ENCODE peak calls at places on chromosome 16, in four cellular contexts. One of them, this sample, is unnamed.

GRCh38 chr16:89721644-89722391 is 481 bp downstream of the ZNF276 start:
- DNase-seq in HCT116: no peak
- DNase-seq in prostate gland: peak
- DNase-seq in endothelial cell of umbilical vein: peak
- DNase-seq in this sample: no peak

GRCh38 chr16:54862529-54862928 is 68.1 kb upstream of the IRX5 start:
- DNase-seq in HCT116: no peak
- DNase-seq in prostate gland: no peak
- DNase-seq in endothelial cell of umbilical vein: no peak
- DNase-seq in this sample: no peak

GRCh38 chr16:20415541-20415940 is 6.2 kb downstream of the ACSM5 start:
- DNase-seq in prostate gland: no peak
- DNase-seq in endothelial cell of umbilical vein: no peak
- DNase-seq in HCT116: no peak
- DNase-seq in this sample: no peak

GRCh38 chr16:20826039-20826566 is 19.8 kb downstream of the REXO5 start:
- DNase-seq in HCT116: no peak
- DNase-seq in prostate gland: no peak
- DNase-seq in endothelial cell of umbilical vein: no peak
- DNase-seq in this sample: no peak

GRCh38 chr16:11392041-11392581 is 46.9 kb downstream of the RMI2 start:
- DNase-seq in HCT116: no peak
- DNase-seq in prostate gland: no peak
- DNase-seq in endothelial cell of umbilical vein: no peak
- DNase-seq in this sample: no peak

GRCh38 chr16:705748-706188 is at the start of gene FBXL16:
- DNase-seq in HCT116: no peak
- DNase-seq in prostate gland: no peak
- DNase-seq in endothelial cell of umbilical vein: no peak
- DNase-seq in this sample: no peak

GRCh38 chr16:70473446-70474319 is 19.3 kb downstream of the FCSK start:
- DNase-seq in endothelial cell of umbilical vein: no peak
- DNase-seq in HCT116: no peak
- DNase-seq in prostate gland: no peak
- DNase-seq in this sample: no peak

GRCh38 chr16:65947951-65948350 is 418.5 kb upstream of the CDH5 start:
- DNase-seq in HCT116: no peak
- DNase-seq in prostate gland: no peak
- DNase-seq in endothelial cell of umbilical vein: no peak
- DNase-seq in this sample: no peak

GRCh38 chr16:89324056-89325010 is 106.8 kb downstream of the ZNF778 start:
- DNase-seq in HCT116: no peak
- DNase-seq in prostate gland: no peak
- DNase-seq in endothelial cell of umbilical vein: no peak
- DNase-seq in this sample: no peak

GRCh38 chr16:3259097-3259496 is 2.7 kb upstream of the MEFV start:
- DNase-seq in HCT116: no peak
- DNase-seq in prostate gland: no peak
- DNase-seq in endothelial cell of umbilical vein: no peak
- DNase-seq in this sample: no peak

GRCh38 chr16:81832801-81833547 is 53.9 kb downstream of the PLCG2 start:
- DNase-seq in HCT116: no peak
- DNase-seq in prostate gland: no peak
- DNase-seq in endothelial cell of umbilical vein: no peak
- DNase-seq in this sample: no peak

GRCh38 chr16:54289242-54290051 is 2.9 kb upstream of the IRX3 start:
- DNase-seq in HCT116: no peak
- DNase-seq in prostate gland: no peak
- DNase-seq in endothelial cell of umbilical vein: no peak
- DNase-seq in this sample: no peak

GRCh38 chr16:88363239-88363891 is 19.4 kb upstream of the ZNF469 start:
- DNase-seq in prostate gland: no peak
- DNase-seq in HCT116: no peak
- DNase-seq in endothelial cell of umbilical vein: no peak
- DNase-seq in this sample: no peak

GRCh38 chr16:81610144-81610842 is 165.7 kb downstream of the CMIP start:
- DNase-seq in endothelial cell of umbilical vein: peak
- DNase-seq in prostate gland: peak
- DNase-seq in HCT116: no peak
- DNase-seq in this sample: no peak

GRCh38 chr16:11748023-11748403 is 5.4 kb upstream of the TXNDC11 start:
- DNase-seq in HCT116: no peak
- DNase-seq in prostate gland: no peak
- DNase-seq in endothelial cell of umbilical vein: no peak
- DNase-seq in this sample: no peak

GRCh38 chr16:82709987-82710386 is 83.2 kb downstream of the CDH13 start:
- DNase-seq in prostate gland: no peak
- DNase-seq in HCT116: no peak
- DNase-seq in endothelial cell of umbilical vein: no peak
- DNase-seq in this sample: no peak

GRCh38 chr16:27515874-27516353 is 33.8 kb downstream of the GTF3C1 start:
- DNase-seq in endothelial cell of umbilical vein: peak
- DNase-seq in HCT116: peak
- DNase-seq in prostate gland: no peak
- DNase-seq in this sample: no peak

GRCh38 chr16:84294196-84295142 is at the start of gene WFDC1:
- DNase-seq in prostate gland: no peak
- DNase-seq in endothelial cell of umbilical vein: no peak
- DNase-seq in HCT116: no peak
- DNase-seq in this sample: no peak

GRCh38 chr16:81036751-81037350 is 1.2 kb downstream of the ATMIN start:
- DNase-seq in prostate gland: no peak
- DNase-seq in HCT116: no peak
- DNase-seq in endothelial cell of umbilical vein: peak
- DNase-seq in this sample: no peak

GRCh38 chr16:10240854-10241613 is 58.8 kb upstream of the GRIN2A start:
- DNase-seq in prostate gland: no peak
- DNase-seq in HCT116: no peak
- DNase-seq in endothelial cell of umbilical vein: no peak
- DNase-seq in this sample: no peak

GRCh38 chr16:28098959-28099945 is 35.7 kb upstream of the GSG1L start:
- DNase-seq in endothelial cell of umbilical vein: no peak
- DNase-seq in prostate gland: no peak
- DNase-seq in HCT116: no peak
- DNase-seq in this sample: no peak

GRCh38 chr16:17105239-17105721 is 365.5 kb downstream of the XYLT1 start:
- DNase-seq in HCT116: no peak
- DNase-seq in prostate gland: no peak
- DNase-seq in endothelial cell of umbilical vein: no peak
- DNase-seq in this sample: no peak

GRCh38 chr16:83631006-83631405 is 176.8 kb upstream of the HSBP1 start:
- DNase-seq in HCT116: no peak
- DNase-seq in endothelial cell of umbilical vein: no peak
- DNase-seq in prostate gland: peak
- DNase-seq in this sample: no peak

GRCh38 chr16:20899503-20900298 is 457 bp downstream of the DCUN1D3 start:
- DNase-seq in HCT116: no peak
- DNase-seq in endothelial cell of umbilical vein: peak
- DNase-seq in prostate gland: no peak
- DNase-seq in this sample: no peak

GRCh38 chr16:30949655-30950515 is 1.0 kb downstream of the ORAI3 start:
- DNase-seq in endothelial cell of umbilical vein: peak
- DNase-seq in prostate gland: peak
- DNase-seq in HCT116: peak
- DNase-seq in this sample: no peak

GRCh38 chr16:4298761-4299522 is 16.9 kb upstream of the GLIS2 start:
- DNase-seq in HCT116: peak
- DNase-seq in prostate gland: peak
- DNase-seq in endothelial cell of umbilical vein: peak
- DNase-seq in this sample: no peak

GRCh38 chr16:24610421-24610765 is 71.0 kb downstream of the RBBP6 start:
- DNase-seq in prostate gland: no peak
- DNase-seq in endothelial cell of umbilical vein: peak
- DNase-seq in HCT116: no peak
- DNase-seq in this sample: no peak

GRCh38 chr16:72282338-72282737 is 110.4 kb upstream of the PMFBP1 start:
- DNase-seq in endothelial cell of umbilical vein: no peak
- DNase-seq in HCT116: no peak
- DNase-seq in prostate gland: no peak
- DNase-seq in this sample: no peak

GRCh38 chr16:89704281-89704680 is 2.8 kb upstream of the SPATA2L start:
- DNase-seq in endothelial cell of umbilical vein: no peak
- DNase-seq in HCT116: no peak
- DNase-seq in prostate gland: no peak
- DNase-seq in this sample: no peak

GRCh38 chr16:5944971-5945370 is 847.4 kb upstream of the EEF2KMT start:
- DNase-seq in HCT116: no peak
- DNase-seq in prostate gland: no peak
- DNase-seq in endothelial cell of umbilical vein: no peak
- DNase-seq in this sample: no peak

GRCh38 chr16:80994451-80994850 is 12.2 kb downstream of the CMC2 start:
- DNase-seq in HCT116: no peak
- DNase-seq in prostate gland: no peak
- DNase-seq in endothelial cell of umbilical vein: no peak
- DNase-seq in this sample: no peak

GRCh38 chr16:866252-866651 is 65.7 kb upstream of the GNG13 start:
- DNase-seq in HCT116: no peak
- DNase-seq in prostate gland: no peak
- DNase-seq in endothelial cell of umbilical vein: no peak
- DNase-seq in this sample: no peak

GRCh38 chr16:59179446-59180082 is 445.4 kb upstream of the GOT2 start:
- DNase-seq in endothelial cell of umbilical vein: peak
- DNase-seq in prostate gland: no peak
- DNase-seq in HCT116: no peak
- DNase-seq in this sample: no peak

GRCh38 chr16:22252317-22252716 is 44.9 kb upstream of the POLR3E start:
- DNase-seq in prostate gland: no peak
- DNase-seq in endothelial cell of umbilical vein: no peak
- DNase-seq in HCT116: no peak
- DNase-seq in this sample: no peak

GRCh38 chr16:22250522-22250921 is 44.4 kb downstream of the EEF2K start:
- DNase-seq in HCT116: no peak
- DNase-seq in prostate gland: no peak
- DNase-seq in endothelial cell of umbilical vein: no peak
- DNase-seq in this sample: no peak

GRCh38 chr16:22257440-22257839 is 39.8 kb upstream of the POLR3E start:
- DNase-seq in endothelial cell of umbilical vein: no peak
- DNase-seq in HCT116: no peak
- DNase-seq in prostate gland: no peak
- DNase-seq in this sample: no peak

GRCh38 chr16:22253272-22253671 is 43.9 kb upstream of the POLR3E start:
- DNase-seq in endothelial cell of umbilical vein: no peak
- DNase-seq in prostate gland: no peak
- DNase-seq in HCT116: no peak
- DNase-seq in this sample: no peak

DNA sequence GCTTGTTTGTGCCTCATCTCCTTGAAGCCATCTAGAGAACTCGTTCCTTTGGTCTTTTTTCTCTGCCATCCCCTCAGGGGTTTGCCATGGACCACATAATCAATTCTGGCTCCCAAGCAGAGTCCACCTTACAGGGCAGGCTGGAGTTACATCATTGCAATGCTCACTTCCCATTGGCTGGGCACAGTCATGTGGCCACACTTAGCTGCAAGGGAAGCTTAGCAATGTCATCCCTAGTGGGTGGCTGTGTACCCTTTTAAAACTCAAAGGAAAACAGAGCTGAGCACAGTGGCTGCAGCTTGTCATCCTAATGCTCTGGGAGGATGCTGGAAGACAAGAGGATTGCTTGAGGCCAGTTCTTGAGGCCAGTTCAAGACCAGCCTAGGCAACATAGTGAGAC is 41.9 kb upstream of the POLR3E start:
- DNase-seq in prostate gland: no peak
- DNase-seq in HCT116: no peak
- DNase-seq in endothelial cell of umbilical vein: no peak
- DNase-seq in this sample: no peak
- TF ChIP-seq POLR2AphosphoS5 in prostate gland: no peak
- TF ChIP-seq POLR2AphosphoS5 in HCT116: no peak
- TF ChIP-seq POLR2AphosphoS5 in endothelial cell of umbilical vein: no peak
- TF ChIP-seq POLR2AphosphoS5 in this sample: no peak

GRCh38 chr16:74700206-74701040 is at the start of gene MLKL:
- DNase-seq in endothelial cell of umbilical vein: peak
- DNase-seq in prostate gland: peak
- DNase-seq in HCT116: peak
- DNase-seq in this sample: no peak
- TF ChIP-seq POLR2AphosphoS5 in endothelial cell of umbilical vein: peak
- TF ChIP-seq POLR2AphosphoS5 in prostate gland: peak
- TF ChIP-seq POLR2AphosphoS5 in HCT116: peak
- TF ChIP-seq POLR2AphosphoS5 in this sample: peak

GRCh38 chr16:61587526-61587925 is 448.7 kb downstream of the CDH8 start:
- DNase-seq in HCT116: no peak
- DNase-seq in prostate gland: no peak
- DNase-seq in endothelial cell of umbilical vein: no peak
- DNase-seq in this sample: no peak

GRCh38 chr16:61595605-61596004 is 440.6 kb downstream of the CDH8 start:
- DNase-seq in prostate gland: no peak
- DNase-seq in endothelial cell of umbilical vein: no peak
- DNase-seq in HCT116: no peak
- DNase-seq in this sample: no peak

DNA sequence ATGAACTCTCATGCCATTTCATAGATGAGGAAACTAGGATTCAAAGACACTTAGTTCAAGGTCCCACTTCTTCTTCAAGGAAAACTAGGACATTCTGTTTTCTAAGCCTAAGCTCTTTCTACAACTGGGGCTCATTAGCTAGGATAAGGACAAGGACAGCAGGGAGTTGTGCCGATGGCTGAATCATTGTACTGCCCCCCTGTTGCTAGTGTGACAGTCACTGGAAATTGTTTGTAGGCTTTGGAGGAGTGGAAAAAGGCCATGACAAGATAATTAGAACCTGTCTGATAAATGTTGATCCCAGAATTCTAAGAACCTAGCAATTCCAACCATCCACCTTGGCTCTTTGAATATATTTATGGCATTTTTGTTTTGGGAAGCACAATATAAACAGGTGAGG is 445.7 kb downstream of the CDH8 start:
- DNase-seq in prostate gland: no peak
- DNase-seq in HCT116: no peak
- DNase-seq in endothelial cell of umbilical vein: no peak
- DNase-seq in this sample: no peak
- TF ChIP-seq POLR2AphosphoS5 in prostate gland: no peak
- TF ChIP-seq POLR2AphosphoS5 in HCT116: no peak
- TF ChIP-seq POLR2AphosphoS5 in endothelial cell of umbilical vein: no peak
- TF ChIP-seq POLR2AphosphoS5 in this sample: no peak

DNA sequence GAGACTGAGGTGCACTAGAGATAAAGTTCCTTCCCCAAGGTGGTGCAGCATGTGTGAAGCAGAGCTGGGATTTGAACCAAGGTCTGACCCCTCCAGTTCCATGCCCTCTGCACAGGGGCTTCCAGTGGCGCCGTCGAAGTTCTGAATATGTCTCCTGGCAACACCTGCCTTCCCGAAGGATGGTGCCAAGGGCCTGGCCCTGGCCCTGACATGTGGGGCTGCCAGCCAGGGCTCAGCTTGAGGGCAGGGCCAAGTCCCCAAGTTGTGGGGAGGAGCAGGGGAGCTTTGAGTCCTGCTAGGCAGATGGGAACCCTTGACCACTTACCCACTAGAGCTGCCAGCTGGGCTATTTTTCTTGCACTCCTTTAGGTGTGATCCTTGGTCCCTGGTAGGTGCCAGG is 56.4 kb downstream of the NKD1 start:
- DNase-seq in HCT116: no peak
- DNase-seq in endothelial cell of umbilical vein: no peak
- DNase-seq in prostate gland: no peak
- DNase-seq in this sample: no peak
- TF ChIP-seq POLR2AphosphoS5 in HCT116: no peak
- TF ChIP-seq POLR2AphosphoS5 in endothelial cell of umbilical vein: no peak
- TF ChIP-seq POLR2AphosphoS5 in prostate gland: no peak
- TF ChIP-seq POLR2AphosphoS5 in this sample: no peak